ENCODE peak calls at places on chromosomes 5 and 9, in six cellular contexts. M is K562, O is HCT116, U is Panc1, S is GM23338, A is H1. T is an unnamed sample.

GRCh38 chr9:26856413-26857032 is 36.1 kb downstream of the CAAP1 start:
- DNase-seq in M (peak), O (peak), U (peak), S (peak), A (no peak), T (peak)

GRCh38 chr5:68504306-68504705 is 288.8 kb downstream of the PIK3R1 start:
- DNase-seq in M (no peak), O (no peak), U (no peak), S (no peak), A (no peak), T (no peak)

GRCh38 chr9:84212224-84212623 is 128.3 kb downstream of the SLC28A3 start:
- DNase-seq in M (no peak), O (no peak), U (no peak), S (no peak), A (no peak), T (no peak)

GRCh38 chr5:73266925-73267775 is 94.2 kb downstream of the TMEM174 start:
- DNase-seq in M (no peak), O (no peak), U (no peak), S (no peak), A (no peak), T (no peak)

GRCh38 chr5:39072915-39073758 is 1.1 kb downstream of the RICTOR start:
- DNase-seq in M (peak), O (no peak), U (no peak), S (peak), A (peak), T (peak)

GRCh38 chr5:132877466-132877865 is 4.0 kb downstream of the LEAP2 start:
- DNase-seq in M (no peak), O (no peak), U (no peak), S (no peak), A (no peak), T (no peak)

GRCh38 chr9:131610231-131610761 is 65.0 kb downstream of the PRRT1B start:
- DNase-seq in M (no peak), O (no peak), U (no peak), S (no peak), A (no peak), T (no peak)

GRCh38 chr9:93599571-93600403 is 23.4 kb downstream of the PHF2 start:
- DNase-seq in M (no peak), O (no peak), U (no peak), S (peak), A (peak), T (no peak)

GRCh38 chr5:172559004-172559932 is 81.8 kb upstream of the NEURL1B start:
- DNase-seq in M (no peak), O (peak), U (no peak), S (no peak), A (no peak), T (no peak)

GRCh38 chr5:91058575-91058974 is 324.5 kb downstream of the ARRDC3 start:
- DNase-seq in M (no peak), O (no peak), U (no peak), S (no peak), A (no peak), T (no peak)

GRCh38 chr9:35385042-35385441 is 104.9 kb upstream of the RUSC2 start:
- DNase-seq in M (no peak), O (no peak), U (no peak), S (peak), A (no peak), T (no peak)

GRCh38 chr5:56729488-56729887 is 85.9 kb upstream of the MAP3K1 start:
- DNase-seq in M (no peak), O (no peak), U (no peak), S (no peak), A (no peak), T (no peak)

GRCh38 chr9:89440951-89441654 is 56.8 kb downstream of the SEMA4D start:
- DNase-seq in M (no peak), O (no peak), U (no peak), S (no peak), A (no peak), T (no peak)

GRCh38 chr5:141822134-141822533 is 56.1 kb downstream of the PCDH1 start:
- DNase-seq in M (no peak), O (no peak), U (no peak), S (peak), A (no peak), T (no peak)

GRCh38 chr5:123367739-123368138 is 55.5 kb downstream of the CEP120 start:
- DNase-seq in M (no peak), O (no peak), U (no peak), S (peak), A (no peak), T (no peak)

DNA sequence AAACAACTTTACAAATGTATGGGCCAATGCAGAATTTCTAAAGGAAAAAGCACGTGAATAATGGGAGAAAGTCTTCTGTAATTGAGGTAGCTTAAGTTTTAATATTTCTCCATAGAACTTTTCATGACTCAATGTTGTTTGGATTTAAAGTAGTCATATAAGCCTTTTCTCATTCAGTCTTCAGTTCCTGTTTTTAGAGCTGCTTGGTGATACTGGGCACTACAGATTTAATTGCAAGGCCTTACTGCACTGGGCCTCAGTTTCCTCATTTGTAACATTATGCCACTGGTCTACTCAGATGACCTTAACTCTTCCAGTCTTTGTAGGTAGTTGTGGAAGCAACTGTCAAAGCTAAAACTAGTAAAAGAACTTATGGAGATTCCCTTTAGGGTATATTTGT is 60.4 kb downstream of the WDR41 start:
- DNase-seq in M (no peak), O (no peak), U (no peak), S (no peak), A (no peak), T (no peak)
- TF ChIP-seq POLR2AphosphoS5 in M (no peak), O (no peak), U (no peak), S (no peak), A (no peak), T (no peak)

DNA sequence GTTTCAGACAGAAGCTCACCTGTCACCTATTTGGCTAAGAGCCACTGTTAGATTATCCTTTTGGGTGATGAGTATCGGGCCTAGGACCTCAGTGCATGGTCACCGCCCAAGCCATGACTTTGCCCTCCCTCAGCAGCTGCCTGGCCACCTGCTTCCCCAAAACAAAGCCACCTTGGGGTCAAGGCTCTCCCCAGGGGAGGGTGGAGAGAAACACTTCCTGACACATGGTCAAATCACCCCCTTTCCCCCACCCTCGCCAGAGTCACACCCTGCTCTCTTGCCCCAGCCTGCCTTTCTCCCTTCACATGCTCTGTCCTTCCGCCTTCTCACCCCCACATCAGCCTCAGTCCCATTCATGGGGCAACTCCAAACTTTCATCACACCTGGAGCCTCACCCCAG is 1.7 kb upstream of the HBEGF start:
- DNase-seq in M (no peak), O (no peak), U (no peak), S (no peak), A (no peak), T (peak)
- TF ChIP-seq POLR2AphosphoS5 in M (no peak), O (no peak), U (no peak), S (no peak), A (no peak), T (no peak)

DNA sequence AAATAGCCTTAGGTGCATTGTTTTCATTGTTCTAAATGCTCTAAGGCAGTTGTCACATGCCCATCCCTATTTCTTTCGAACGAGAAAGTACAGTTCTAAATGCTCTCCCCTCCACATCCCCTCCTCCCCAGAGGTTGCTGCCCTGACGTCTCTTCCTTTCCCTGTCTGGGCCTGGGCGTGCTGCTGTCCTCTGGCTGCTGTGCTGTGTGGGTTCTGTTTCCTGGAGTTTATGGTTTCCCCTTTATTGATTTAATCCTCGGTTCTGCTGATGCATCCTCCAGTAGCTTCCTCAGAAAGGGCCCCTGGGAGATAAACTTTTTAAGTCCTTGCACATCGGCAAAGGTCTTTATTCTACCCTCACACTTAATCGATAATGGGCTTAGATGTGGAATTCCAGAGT is 48.8 kb downstream of the MVB12B start:
- DNase-seq in M (no peak), O (no peak), U (no peak), S (peak), A (no peak), T (peak)
- TF ChIP-seq POLR2AphosphoS5 in M (no peak), O (no peak), U (no peak), S (no peak), A (no peak), T (no peak)

DNA sequence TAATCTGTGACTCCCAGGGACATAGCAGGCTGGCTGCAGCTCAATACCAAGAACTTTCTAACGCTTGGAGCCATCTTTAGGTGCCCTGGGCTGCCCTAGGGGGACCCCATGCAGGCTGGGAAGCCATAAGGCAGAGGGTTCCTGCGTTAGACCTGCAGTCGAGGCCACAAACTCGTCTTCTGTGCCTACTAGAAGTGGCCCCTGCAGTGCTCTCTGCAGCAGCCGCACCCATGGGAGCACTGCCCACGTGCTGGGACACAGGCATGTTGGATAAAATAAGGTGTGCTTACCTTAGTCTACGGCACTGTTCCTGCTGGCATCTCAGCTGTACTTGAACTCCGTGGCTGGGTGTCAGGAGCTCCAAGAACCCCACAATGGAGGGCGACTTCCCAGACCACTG is 9.4 kb downstream of the TOR1B start:
- DNase-seq in M (no peak), O (no peak), U (no peak), S (no peak), A (no peak), T (no peak)
- TF ChIP-seq POLR2AphosphoS5 in M (no peak), O (no peak), U (no peak), S (no peak), A (peak), T (peak)

DNA sequence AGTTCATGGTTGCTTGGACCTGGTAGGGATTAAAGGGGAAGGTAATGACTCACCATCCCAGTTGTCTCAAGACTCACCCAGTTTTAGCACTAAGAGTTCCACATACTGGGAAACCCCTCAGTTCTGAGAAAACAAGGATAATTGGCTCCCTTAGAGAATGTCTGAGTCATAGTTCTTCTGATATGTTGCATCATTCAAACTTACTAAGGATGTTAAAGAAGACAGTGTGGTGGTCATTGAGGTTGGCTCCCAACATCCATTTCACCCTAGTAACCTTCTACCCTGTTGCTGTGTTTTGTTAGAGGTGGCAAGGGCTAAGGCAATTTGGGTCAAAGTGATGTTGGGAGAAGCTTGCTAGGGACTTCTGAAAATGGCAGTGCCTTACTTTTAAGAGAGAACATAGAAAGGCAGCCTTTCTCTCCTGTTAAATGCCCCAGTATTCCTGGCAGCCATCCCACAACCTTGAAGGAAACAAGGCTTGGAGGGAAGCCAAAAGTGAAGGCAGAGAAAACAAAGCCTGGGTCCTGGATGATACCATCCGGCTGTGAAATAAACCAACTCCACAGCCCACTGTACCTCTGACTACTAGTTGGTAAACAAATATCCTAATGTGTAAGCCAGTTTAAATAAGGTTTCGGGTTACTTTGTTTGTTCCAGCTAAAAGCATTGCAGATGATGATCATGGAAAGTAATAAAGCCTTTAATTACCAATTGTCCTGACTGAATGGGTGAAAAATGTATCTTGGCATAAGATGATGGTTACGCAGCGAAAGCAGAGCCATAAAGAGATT is 80.4 kb upstream of the ADAMTSL1 start:
- DNase-seq in M (no peak), O (peak), U (peak), S (no peak), A (no peak), T (no peak)
- TF ChIP-seq POLR2AphosphoS5 in M (no peak), O (no peak), U (no peak), S (no peak), A (no peak), T (no peak)

DNA sequence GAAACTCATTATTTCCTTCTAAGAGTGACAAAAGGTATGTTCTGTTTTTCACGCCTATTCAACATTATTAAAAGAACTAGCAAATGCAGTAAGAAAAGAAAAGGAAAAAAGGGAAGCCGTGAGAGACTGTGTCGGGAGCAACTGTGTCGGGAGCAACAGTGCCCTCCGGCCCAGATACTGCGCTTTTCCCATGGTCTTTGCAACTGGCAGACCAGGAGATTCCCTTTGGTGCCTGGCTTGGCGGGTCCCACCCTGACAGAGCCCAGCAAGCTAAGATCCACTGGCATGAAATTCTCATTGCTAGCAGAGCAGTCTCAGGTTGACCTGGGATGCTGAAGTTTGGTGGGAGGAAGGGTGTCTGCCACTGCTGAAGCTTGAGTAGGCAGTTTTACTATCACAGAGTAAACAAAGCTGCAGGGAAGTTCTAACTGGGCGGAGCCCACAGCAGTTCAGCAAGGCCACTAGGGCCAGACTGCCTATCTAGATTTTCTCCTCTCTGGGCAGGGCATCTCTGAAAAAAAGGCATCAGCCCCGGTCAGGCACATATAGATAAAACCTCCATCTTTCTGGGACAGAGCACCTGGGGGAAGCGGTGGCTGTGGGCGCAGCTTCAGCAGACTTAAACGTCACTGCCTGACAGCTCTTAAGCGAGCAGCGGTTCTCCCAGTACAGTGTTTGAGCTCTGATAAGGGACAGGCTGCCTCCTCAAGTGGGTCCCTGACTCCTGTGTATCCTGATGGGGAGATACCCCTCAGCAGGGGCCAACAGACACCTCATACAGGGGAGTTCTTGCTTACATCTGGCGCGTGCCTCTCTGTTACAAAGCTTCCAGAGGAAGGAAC is 1237.4 kb upstream of the CDH18 start:
- DNase-seq in M (no peak), O (no peak), U (no peak), S (no peak), A (no peak), T (no peak)
- TF ChIP-seq POLR2AphosphoS5 in M (no peak), O (no peak), U (no peak), S (no peak), A (no peak), T (no peak)

GRCh38 chr9:136053757-136054142 is 41.3 kb downstream of the NACC2 start:
- DNase-seq in M (no peak), O (no peak), U (no peak), S (no peak), A (no peak), T (no peak)

GRCh38 chr9:136052991-136053756 is 41.9 kb downstream of the NACC2 start:
- DNase-seq in M (no peak), O (no peak), U (no peak), S (peak), A (peak), T (no peak)

GRCh38 chr9:136051568-136052432 is 43.3 kb downstream of the NACC2 start:
- DNase-seq in M (no peak), O (peak), U (peak), S (peak), A (peak), T (no peak)

GRCh38 chr9:136050706-136051567 is 44.2 kb downstream of the NACC2 start:
- DNase-seq in M (no peak), O (no peak), U (no peak), S (peak), A (peak), T (no peak)

GRCh38 chr9:136052433-136052880 is 42.6 kb downstream of the NACC2 start:
- DNase-seq in M (no peak), O (no peak), U (no peak), S (peak), A (no peak), T (no peak)
- TF ChIP-seq POLR2AphosphoS5 in M (no peak), O (no peak), U (no peak), S (no peak), A (no peak), T (no peak)

DNA sequence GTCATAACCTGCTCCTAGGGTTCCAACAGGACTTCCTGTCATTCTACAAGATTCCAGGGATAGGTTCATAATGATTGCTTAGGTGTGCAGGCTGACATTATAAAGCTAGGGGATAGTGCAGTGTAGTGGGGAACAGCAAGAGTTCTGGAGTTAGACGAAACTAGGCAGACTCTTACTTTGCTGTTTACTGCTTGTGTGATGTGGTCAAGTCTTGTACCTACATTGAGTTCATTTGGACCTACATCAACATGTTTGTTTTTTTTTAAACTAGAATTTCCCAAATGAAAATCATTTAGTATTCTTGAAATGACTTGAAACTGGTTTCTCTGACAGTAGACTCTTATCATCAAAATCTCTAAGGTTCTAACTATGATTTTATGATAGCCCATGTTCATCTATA is 21.2 kb upstream of the CCNH start:
- DNase-seq in M (no peak), O (no peak), U (no peak), S (no peak), A (no peak), T (no peak)
- TF ChIP-seq POLR2AphosphoS5 in M (no peak), O (no peak), U (no peak), S (no peak), A (no peak), T (no peak)

DNA sequence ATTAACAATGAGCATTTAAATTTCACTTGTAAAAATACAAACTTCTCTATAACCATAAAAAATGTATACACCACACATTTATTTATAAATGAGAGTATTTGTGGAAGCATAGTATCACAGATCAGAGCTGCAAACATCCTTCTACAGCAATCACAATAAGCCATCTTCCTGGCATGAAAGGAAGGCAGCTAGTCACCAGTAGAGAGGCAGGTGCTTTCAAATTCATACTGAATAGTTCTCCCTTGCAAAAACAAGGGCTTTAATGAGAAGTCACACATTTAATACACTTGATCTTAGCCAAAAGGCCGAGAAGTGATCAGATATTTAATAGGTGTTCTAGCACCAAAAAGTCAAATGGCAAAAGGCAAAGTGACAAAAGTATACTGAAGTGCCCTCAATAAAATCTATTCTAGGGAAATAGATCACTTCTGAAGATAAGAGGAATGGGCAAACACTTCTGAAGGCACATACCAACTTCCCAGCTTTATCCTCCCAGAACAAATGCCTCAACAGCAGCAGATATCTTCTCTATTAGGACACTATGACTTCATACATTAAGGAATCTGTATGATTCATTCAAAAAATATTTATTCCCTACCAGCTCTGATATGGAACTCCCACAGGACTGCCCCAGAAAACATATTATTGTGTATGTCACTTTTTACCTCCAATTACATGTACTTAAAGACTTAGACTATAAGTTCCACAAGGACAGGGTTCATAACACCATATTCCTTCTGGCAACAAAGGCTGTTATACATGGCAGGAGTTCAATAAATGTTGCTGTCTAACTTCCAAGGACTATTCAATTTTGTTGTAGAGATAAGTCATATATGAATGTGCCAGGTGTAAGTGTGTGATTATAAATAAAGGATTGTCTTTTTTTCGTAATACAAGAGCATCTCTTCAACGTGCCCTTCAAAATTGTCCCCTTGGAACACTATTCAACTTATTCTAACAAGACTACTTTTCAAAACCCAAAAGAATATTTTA is 31.7 kb downstream of the MAPKAP1 start:
- DNase-seq in M (no peak), O (peak), U (peak), S (no peak), A (no peak), T (no peak)
- TF ChIP-seq POLR2AphosphoS5 in M (no peak), O (no peak), U (no peak), S (no peak), A (no peak), T (no peak)

GRCh38 chr9:124660341-124660801 is 110.7 kb downstream of the NR6A1 start:
- DNase-seq in M (peak), O (no peak), U (no peak), S (peak), A (no peak), T (peak)
- TF ChIP-seq POLR2AphosphoS5 in M (no peak), O (no peak), U (no peak), S (no peak), A (no peak), T (no peak)